ENCODE peak calls at places on chromosomes 7 and 10, in four cellular contexts. S is tibial nerve, W is ascending aorta, B is IMR-90. A is an unnamed sample.

GRCh38 chr7:158546214-158546613 is 41.4 kb downstream of the PTPRN2 start:
- DNase-seq in S (no peak), B (no peak), W (no peak), A (no peak)

GRCh38 chr10:131722121-131722520 is 178.7 kb upstream of the PPP2R2D start:
- DNase-seq in S (no peak), B (no peak), W (no peak), A (no peak)

GRCh38 chr7:116258734-116259133 is 48.4 kb downstream of the TES start:
- DNase-seq in S (no peak), B (peak; percentile 79), W (no peak), A (no peak)

GRCh38 chr10:97762816-97763215 is 9.0 kb downstream of the SFRP5 start:
- DNase-seq in W (no peak), S (peak; percentile 44), B (no peak), A (no peak)

GRCh38 chr10:99507265-99507664 is 25.5 kb upstream of the NKX2-3 start:
- DNase-seq in W (no peak), S (no peak), B (no peak), A (no peak)

GRCh38 chr7:45670717-45671116 is 96.5 kb downstream of the ADCY1 start:
- DNase-seq in S (no peak), W (peak; percentile 34), B (no peak), A (no peak)

GRCh38 chr10:17023386-17024298 is 106.0 kb downstream of the CUBN start:
- DNase-seq in W (peak; percentile 93), B (peak; percentile 99), S (no peak), A (no peak)

GRCh38 chr7:139321071-139321745 is 19.9 kb upstream of the FMC1 start:
- DNase-seq in W (no peak), S (no peak), B (peak; percentile 38), A (no peak)

GRCh38 chr7:102404005-102404861 is 8.1 kb downstream of the PRKRIP1 start:
- DNase-seq in S (no peak), W (no peak), B (peak; percentile 47), A (no peak)

GRCh38 chr7:153190986-153191385 is 431.4 kb downstream of the ACTR3B start:
- DNase-seq in B (no peak), W (no peak), S (no peak), A (no peak)

GRCh38 chr10:46084321-46085165 is 38.5 kb upstream of the MSMB start:
- DNase-seq in S (no peak), B (no peak), W (no peak), A (no peak)

GRCh38 chr7:27235387-27236052 is 7.1 kb upstream of the EVX1 start:
- DNase-seq in W (no peak), B (no peak), S (no peak), A (no peak)

DNA sequence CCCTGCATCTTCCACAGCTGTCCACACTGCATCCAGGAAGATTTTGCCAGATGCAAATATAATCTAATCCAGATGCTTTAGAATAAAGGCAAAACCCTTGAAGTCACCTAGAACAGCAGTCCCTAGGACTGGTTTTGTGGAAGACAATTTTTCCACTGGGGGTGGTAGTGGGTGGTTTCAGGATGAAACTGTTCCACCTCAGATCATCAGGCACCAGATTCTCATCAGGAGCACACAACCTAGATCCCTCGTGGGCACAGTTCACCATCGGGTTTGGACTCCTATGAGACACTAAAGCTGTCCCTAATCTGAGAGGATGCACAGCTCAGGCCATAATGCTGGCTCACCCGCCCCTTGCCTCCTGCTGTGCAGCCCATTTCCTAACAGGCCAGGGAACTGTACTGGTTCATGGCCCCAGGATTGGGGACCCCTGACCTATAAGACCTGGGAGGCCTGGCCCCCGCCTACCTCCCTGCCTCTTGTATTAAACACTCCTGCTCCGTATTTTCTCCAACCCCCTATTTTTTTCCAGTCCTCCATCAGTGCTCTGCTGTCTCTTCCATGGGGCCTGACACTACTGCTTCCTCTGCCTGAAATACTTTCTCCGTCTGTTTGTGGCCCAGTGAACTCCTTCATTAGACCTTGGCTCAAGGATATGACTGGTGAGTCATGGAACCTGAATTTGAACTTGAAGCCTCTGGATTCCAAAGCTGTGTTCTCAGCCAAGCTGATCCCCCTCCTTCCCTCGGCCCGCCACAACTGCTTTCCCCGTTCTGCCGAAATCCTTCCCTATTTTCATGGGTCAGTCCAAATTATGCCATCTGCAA is 79.9 kb upstream of the RHEB start:
- DNase-seq in B (peak; percentile 93), S (no peak), W (peak; percentile 74), A (no peak)
- H3K27ac ChIP-seq in B (peak overlapping the region; percentile 81), S (no peak overlapping the region), W (peak overlapping the region; percentile 85), A (peak overlapping the region; percentile 14)

GRCh38 chr10:607545-608196 is 81.8 kb downstream of the DIP2C start:
- DNase-seq in S (no peak), W (no peak), B (no peak), A (no peak)

GRCh38 chr10:605632-606325 is 83.7 kb downstream of the DIP2C start:
- DNase-seq in B (no peak), S (no peak), W (no peak), A (no peak)

GRCh38 chr10:609868-610545 is 79.5 kb downstream of the DIP2C start:
- DNase-seq in W (no peak), S (no peak), B (no peak), A (no peak)

GRCh38 chr10:606767-607544 is 82.5 kb downstream of the DIP2C start:
- DNase-seq in S (no peak), W (no peak), B (peak; percentile 89), A (no peak)

DNA sequence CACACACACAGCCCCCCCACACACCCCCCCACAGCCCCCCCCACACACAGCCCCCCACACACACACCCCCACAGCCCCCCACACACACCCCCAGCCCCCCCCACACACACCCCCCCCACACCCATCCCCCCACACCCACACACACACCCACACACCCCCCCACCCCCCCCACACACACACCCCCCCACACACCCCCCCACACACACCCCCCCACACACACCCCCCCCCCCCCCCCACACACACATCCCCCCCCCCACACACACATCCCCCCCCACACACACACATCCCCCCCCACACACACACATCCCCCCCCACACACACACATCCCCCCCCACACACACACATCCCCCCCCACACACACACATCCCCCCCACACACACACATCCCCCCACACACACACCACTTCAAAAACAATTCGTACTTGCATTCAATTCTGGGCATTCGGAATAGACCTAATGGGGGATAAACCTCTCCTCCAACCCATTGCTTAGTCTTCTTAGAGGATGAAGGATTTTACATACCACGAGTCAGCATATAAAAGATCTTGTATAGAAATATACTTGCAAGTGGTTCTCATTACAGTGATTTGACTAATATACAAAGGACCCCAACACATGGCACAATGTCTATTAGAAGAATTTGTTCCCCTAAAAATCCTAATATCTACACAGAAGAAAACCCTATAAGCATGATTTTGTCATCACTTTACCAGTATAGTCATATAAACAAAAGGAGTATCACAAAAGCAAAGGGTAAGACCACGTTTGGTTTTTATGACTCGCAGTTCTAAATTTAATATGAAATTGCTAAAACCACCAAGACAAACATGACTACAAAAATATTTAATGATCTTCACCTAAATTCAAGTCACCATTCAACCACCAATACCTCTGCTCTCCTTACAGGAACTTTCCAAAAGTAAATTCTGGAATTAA is 80.9 kb downstream of the DIP2C start:
- DNase-seq in S (no peak), B (peak; percentile 59), W (no peak), A (no peak)
- H3K27ac ChIP-seq in S (no peak overlapping the region), B (no peak overlapping the region), W (no peak overlapping the region), A (no peak overlapping the region)

DNA sequence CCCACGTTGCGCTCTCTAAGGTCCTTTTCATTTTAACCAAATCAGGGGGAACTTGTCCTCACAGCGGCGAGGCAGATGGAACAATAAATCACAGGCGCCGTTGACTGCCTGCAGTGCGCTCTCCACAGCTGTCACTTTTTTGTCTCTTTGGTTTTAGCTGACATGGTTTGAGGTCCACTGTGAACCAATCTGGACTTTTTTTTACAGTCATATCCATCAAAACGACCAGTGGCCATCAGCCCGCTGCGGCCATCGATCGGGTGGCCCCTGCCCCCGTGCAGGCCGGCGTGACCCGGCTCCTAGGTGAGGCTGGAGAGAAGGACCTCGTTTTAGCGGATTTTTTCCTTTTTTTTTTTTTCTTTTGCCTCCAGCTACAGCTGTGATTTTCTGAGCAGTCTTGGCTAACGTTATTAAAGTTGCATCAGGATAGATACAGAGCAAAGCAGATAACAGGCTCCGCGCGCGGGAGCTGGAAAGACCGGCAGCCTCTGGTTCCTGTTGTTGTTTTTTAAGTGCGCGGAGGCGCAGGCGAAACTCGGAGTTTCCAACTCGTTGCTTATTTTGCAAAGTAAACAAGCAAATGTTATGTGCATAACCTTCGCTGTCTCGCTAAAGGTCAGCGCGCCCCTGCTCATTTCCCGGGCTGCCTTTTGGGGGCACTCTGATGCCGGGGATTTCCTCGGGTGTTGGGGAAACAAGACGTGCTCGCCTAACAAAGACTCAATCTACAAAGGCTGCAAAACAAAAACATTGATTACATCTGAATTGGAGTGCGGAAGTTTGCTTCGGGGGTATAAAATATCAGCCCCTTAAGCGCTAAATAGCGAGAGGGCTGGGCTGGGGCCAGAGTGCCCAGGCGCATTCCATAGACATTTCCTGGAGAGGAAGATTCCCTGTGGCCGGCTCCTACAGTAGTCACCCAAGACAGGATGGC is 414.9 kb upstream of the MKI67 start:
- DNase-seq in S (no peak), W (no peak), B (no peak), A (no peak)
- H3K27ac ChIP-seq in S (no peak overlapping the region), W (no peak overlapping the region), B (no peak overlapping the region), A (no peak overlapping the region)

DNA sequence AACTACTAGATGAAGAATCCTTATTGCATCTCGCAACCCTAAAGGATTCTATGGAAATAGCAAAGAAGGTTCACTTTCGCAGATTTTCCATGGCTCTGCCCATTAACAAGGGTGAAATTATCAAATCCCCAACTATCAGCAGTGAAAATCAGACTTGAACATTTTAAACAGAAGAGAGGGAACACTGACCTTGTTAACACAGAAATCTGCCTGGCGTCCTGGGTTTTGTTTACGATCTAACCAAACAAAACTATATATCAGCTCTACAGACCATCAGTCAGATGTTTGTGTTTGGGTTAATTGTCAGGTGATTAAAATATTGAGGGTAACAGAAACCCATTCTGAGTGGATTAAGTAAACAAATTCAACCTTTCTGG is 1.9 kb downstream of the CTTNBP2 start:
- DNase-seq in W (no peak), S (no peak), B (no peak), A (no peak)
- H3K27ac ChIP-seq in W (no peak overlapping the region), S (no peak overlapping the region), B (no peak overlapping the region), A (no peak overlapping the region)

GRCh38 chr7:98354511-98355249 is 46.2 kb downstream of the BAIAP2L1 start:
- DNase-seq in W (no peak), S (no peak), B (peak; percentile 82), A (no peak)
- H3K27ac ChIP-seq in W (no peak overlapping the region), S (no peak overlapping the region), B (peak overlapping the region; percentile 88), A (peak overlapping the region; percentile 22)

DNA sequence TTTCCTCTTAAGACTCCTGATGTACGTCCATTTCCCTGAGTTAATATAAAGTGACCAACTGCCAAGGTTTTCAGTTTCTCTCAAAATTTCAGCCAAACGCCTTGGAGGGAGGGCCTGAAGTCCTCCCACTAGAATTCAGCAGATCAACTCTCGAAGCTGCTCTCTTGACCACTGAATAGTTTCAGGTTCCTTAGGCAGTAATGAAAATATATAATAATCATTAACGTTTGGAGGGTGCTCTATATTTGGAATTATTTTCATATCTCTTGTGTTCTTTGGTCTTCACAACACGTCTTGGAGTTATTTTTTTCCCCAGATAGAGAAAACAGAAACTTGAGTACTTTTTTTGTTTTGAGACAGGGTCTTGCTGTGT is 123.6 kb upstream of the SFMBT2 start:
- DNase-seq in B (no peak), S (no peak), W (no peak), A (no peak)
- H3K27ac ChIP-seq in B (no peak overlapping the region), S (no peak overlapping the region), W (no peak overlapping the region), A (no peak overlapping the region)

A was measured in gastrocnemius medialis.